ENCODE peak calls at places on chromosomes 2 and 18, in six cellular contexts. A, D, N, X, Q and M are unnamed samples.

GRCh38 chr2:7027436-7027835 is 110.2 kb downstream of the RNF144A start:
- DNase-seq in A (no peak), D (no peak), N (no peak), X (no peak), Q (no peak), M (no peak)

GRCh38 chr18:24138281-24138883 is 480 bp upstream of the CABYR start:
- DNase-seq in A (no peak), D (no peak), N (no peak), X (no peak), Q (no peak), M (no peak)

GRCh38 chr2:28055325-28055970 is 164.9 kb downstream of the BABAM2 start:
- DNase-seq in A (no peak), D (no peak), N (no peak), X (no peak), Q (peak; percentile 15), M (no peak)

GRCh38 chr2:159410276-159410675 is 123.8 kb upstream of the WDSUB1 start:
- DNase-seq in A (no peak), D (no peak), N (no peak), X (no peak), Q (no peak), M (no peak)

GRCh38 chr2:67840460-67841068 is 222.2 kb downstream of the C1D start:
- DNase-seq in A (peak; percentile 8), D (peak; percentile 73), N (no peak), X (peak; percentile 25), Q (peak; percentile 78), M (peak; percentile 61)

GRCh38 chr2:96934096-96934495 is 52.3 kb downstream of the FAM178B start:
- DNase-seq in A (no peak), D (no peak), N (no peak), X (no peak), Q (no peak), M (no peak)

GRCh38 chr2:145752091-145752806 is 1232.3 kb upstream of the ZEB2 start:
- DNase-seq in A (no peak), D (peak; percentile 4), N (no peak), X (peak; percentile 31), Q (peak; percentile 93), M (peak; percentile 47)

GRCh38 chr2:27154990-27155615 is 6.3 kb downstream of the TCF23 start:
- DNase-seq in A (no peak), D (no peak), N (no peak), X (no peak), Q (no peak), M (no peak)